ENCODE peak calls at places on chromosomes 13 and 19, in ten cellular contexts. E is AG08396; F is HTR-8/SVneo; U is GDM1; N is central memory CD8-positive, alpha-beta T cell; K is NCI-H510A treated with DMSO at 0.1 percent for 48 hours; H is mucosa of gallbladder; Y is nephron progenitor cell; A is HuH-7; M is uterus. C is an unnamed sample.

GRCh38 chr13:28636677-28637317 is 22.1 kb upstream of the POMP start:
- DNase-seq in E (peak), F (peak), U (peak), N (no peak), K (peak), H (peak), Y (peak), A (peak), M (no peak), C (peak)

GRCh38 chr13:33279898-33280549 is 5.5 kb downstream of the STARD13 start:
- DNase-seq in E (no peak), F (peak), U (no peak), N (no peak), K (no peak), H (no peak), Y (no peak), A (no peak), M (no peak), C (peak)

GRCh38 chr19:38583219-38583984 is 34.4 kb downstream of the MAP4K1 start:
- DNase-seq in E (no peak), F (no peak), U (no peak), N (no peak), K (no peak), H (no peak), Y (no peak), A (no peak), M (no peak), C (no peak)

GRCh38 chr13:111079375-111079774 is 35.7 kb upstream of the ARHGEF7 start:
- DNase-seq in E (no peak), F (no peak), U (no peak), N (no peak), K (no peak), H (no peak), Y (no peak), A (no peak), M (no peak), C (no peak)

GRCh38 chr13:46179576-46180368 is 2.2 kb downstream of the LCP1 start:
- DNase-seq in E (no peak), F (no peak), U (peak), N (no peak), K (no peak), H (peak), Y (no peak), A (no peak), M (no peak), C (no peak)

GRCh38 chr19:18975011-18975410 is 34.0 kb upstream of the HOMER3 start:
- DNase-seq in E (no peak), F (no peak), U (no peak), N (no peak), K (no peak), H (no peak), Y (no peak), A (no peak), M (no peak), C (no peak)

GRCh38 chr19:39360599-39360998 is 18.4 kb downstream of the SAMD4B start:
- DNase-seq in E (no peak), F (no peak), U (no peak), N (no peak), K (no peak), H (no peak), Y (no peak), A (no peak), M (no peak), C (no peak)

GRCh38 chr13:66154981-66155380 is 1075.2 kb downstream of the PCDH9 start:
- DNase-seq in E (no peak), F (no peak), U (no peak), N (no peak), K (no peak), H (no peak), Y (no peak), A (no peak), M (no peak), C (no peak)

C was measured in islet precursor cell.